ENCODE peak calls at places on chromosomes 6 and 20, in six cellular contexts. N is Peyer's patch, J is breast epithelium, O is heart left ventricle, S is IMR-90, V is HCT116. E is an unnamed sample. For H3K4me1, the result is how much of the 10 kb centered on the place peaks cover.

GRCh38 chr20:41734506-41734945 is 116.3 kb upstream of the CHD6 start:
- DNase-seq in S (peak), J (no peak), V (peak), N (peak), O (peak), E (no peak)

GRCh38 chr6:9101920-9102319 is 666.6 kb upstream of the SLC35B3 start:
- DNase-seq in J (no peak), S (no peak), N (no peak), O (no peak), V (no peak), E (no peak)

GRCh38 chr6:144297498-144298166 is 12.5 kb downstream of the UTRN start:
- DNase-seq in J (no peak), S (no peak), O (no peak), V (no peak), N (no peak), E (no peak)

GRCh38 chr20:8117636-8118413 is 14.2 kb upstream of the PLCB1 start:
- DNase-seq in V (no peak), N (no peak), S (no peak), O (no peak), J (no peak), E (no peak)

GRCh38 chr6:166955865-166956443 is 396 bp downstream of the RNASET2 start:
- DNase-seq in J (no peak), S (peak), O (no peak), V (no peak), N (no peak), E (no peak)

GRCh38 chr6:139550361-139550760 is 175.9 kb upstream of the CITED2 start:
- DNase-seq in V (no peak), O (no peak), N (no peak), S (no peak), J (no peak), E (no peak)

GRCh38 chr6:122683996-122684651 is 73.9 kb downstream of the PKIB start:
- DNase-seq in V (no peak), O (no peak), J (no peak), S (no peak), N (no peak), E (no peak)

GRCh38 chr6:43890197-43891062 is 120.4 kb downstream of the VEGFA start:
- DNase-seq in N (no peak), V (no peak), O (no peak), J (no peak), S (no peak), E (no peak)

GRCh38 chr6:142035890-142036289 is 96.8 kb upstream of the GJE1 start:
- DNase-seq in V (no peak), S (no peak), J (no peak), O (no peak), N (no peak), E (no peak)

GRCh38 chr6:156777866-156778614 is 862 bp downstream of the ARID1B start:
- DNase-seq in O (peak), N (peak), S (peak), J (peak), V (no peak), E (peak)

GRCh38 chr6:156778615-156779205 is 1.5 kb downstream of the ARID1B start:
- DNase-seq in V (no peak), N (peak), J (peak), O (peak), S (no peak), E (peak)

GRCh38 chr6:156776470-156776840 is 723 bp upstream of the ARID1B start:
- DNase-seq in J (no peak), O (no peak), S (peak), N (no peak), V (no peak), E (no peak)

GRCh38 chr6:156776841-156777576 is at the start of gene ARID1B:
- DNase-seq in O (peak), N (peak), J (peak), V (no peak), S (peak), E (peak)

DNA sequence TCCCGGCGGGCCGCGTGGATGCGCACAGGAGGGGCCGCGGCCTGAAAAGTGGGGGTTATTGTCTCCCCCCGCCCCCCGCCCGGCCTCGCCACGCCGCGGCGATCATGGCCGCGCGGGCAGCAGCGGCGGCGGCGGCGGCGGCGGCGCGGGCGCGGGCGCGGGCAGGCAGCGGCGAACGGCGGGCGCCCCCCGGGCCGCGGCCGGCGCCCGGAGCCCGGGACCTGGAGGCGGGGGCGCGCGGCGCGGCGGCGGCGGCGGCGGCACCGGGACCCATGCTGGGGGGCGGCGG is 343 bp downstream of the ARID1B start:
- DNase-seq in V (no peak), N (no peak), J (no peak), S (no peak), O (no peak), E (no peak)
- H3K4me1 ChIP-seq in V (under half), N (under half), J (under half), S (under half), O (under half), E (under half)

GRCh38 chr6:26197736-26198625 is 110.8 kb downstream of the HFE start:
- DNase-seq in J (no peak), O (peak), S (peak), V (peak), N (peak), E (no peak)
- TF ChIP-seq POLR2A in J (no peak), O (no peak), S (peak), V (peak), N (peak), E (no peak)

GRCh38 chr6:152573762-152574161 is 63.4 kb downstream of the SYNE1 start:
- DNase-seq in V (no peak), J (no peak), O (no peak), N (no peak), S (peak), E (no peak)

GRCh38 chr6:152575186-152575585 is 62.0 kb downstream of the SYNE1 start:
- DNase-seq in V (no peak), O (no peak), J (no peak), S (no peak), N (no peak), E (no peak)

GRCh38 chr6:152575621-152576150 is 61.5 kb downstream of the SYNE1 start:
- DNase-seq in J (no peak), S (peak), O (no peak), V (no peak), N (no peak), E (no peak)

GRCh38 chr6:152572395-152573061 is 64.6 kb downstream of the SYNE1 start:
- DNase-seq in V (no peak), N (no peak), S (peak), J (no peak), O (no peak), E (no peak)

GRCh38 chr6:152576525-152576924 is 60.6 kb downstream of the SYNE1 start:
- DNase-seq in J (no peak), N (no peak), S (no peak), O (no peak), V (no peak), E (no peak)
- H3K4me1 ChIP-seq in J (under half), N (under half), S (under half), O (under half), V (under half), E (under half)

DNA sequence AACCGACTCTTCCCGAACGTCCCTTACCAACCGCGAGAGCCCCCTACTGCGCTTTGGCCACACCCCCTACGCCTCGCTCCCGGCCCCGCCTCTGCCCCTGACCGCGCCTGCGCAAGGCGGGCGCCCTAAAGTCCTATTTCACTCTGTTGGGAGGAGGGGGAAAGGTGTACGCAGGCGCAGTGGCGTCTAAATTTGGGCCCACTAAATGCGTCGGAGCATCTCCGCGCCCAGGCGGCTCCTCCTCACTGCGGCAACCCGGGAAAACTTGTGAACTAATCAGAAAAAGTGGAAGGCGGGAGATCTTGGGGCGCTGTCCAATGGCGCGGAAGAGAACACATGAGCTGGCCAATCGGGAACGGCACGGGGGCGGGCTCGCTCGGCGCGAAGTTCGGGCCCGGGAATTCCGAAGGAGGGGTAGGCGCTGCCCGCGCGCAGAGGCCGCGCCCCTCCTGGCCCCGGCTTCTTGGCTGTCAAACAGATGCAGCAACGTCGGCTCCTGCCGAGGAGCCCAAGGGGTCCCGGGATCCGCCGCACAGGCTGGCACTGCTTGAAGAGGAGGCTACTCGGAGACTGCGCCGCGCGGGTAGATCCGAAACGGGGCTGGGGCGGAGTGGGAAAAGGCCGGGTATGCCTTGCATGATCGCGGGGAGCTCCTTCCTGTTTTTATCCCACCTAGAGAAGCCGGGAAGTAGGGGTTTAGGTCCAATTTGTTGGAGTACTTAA is at the start of gene TCF19:
- DNase-seq in N (peak), O (peak), J (peak), S (peak), V (peak), E (peak)
- TF ChIP-seq POLR2A in N (no peak), O (no peak), J (peak), S (no peak), V (no peak), E (no peak)

GRCh38 chr6:31729515-31729978 is 448 bp upstream of the DDAH2 start:
- DNase-seq in V (peak), S (peak), N (peak), O (peak), J (peak), E (peak)
- H3K4me1 ChIP-seq in V (under half), S (under half), N (half or more), O (half or more), J (under half), E (under half)

DNA sequence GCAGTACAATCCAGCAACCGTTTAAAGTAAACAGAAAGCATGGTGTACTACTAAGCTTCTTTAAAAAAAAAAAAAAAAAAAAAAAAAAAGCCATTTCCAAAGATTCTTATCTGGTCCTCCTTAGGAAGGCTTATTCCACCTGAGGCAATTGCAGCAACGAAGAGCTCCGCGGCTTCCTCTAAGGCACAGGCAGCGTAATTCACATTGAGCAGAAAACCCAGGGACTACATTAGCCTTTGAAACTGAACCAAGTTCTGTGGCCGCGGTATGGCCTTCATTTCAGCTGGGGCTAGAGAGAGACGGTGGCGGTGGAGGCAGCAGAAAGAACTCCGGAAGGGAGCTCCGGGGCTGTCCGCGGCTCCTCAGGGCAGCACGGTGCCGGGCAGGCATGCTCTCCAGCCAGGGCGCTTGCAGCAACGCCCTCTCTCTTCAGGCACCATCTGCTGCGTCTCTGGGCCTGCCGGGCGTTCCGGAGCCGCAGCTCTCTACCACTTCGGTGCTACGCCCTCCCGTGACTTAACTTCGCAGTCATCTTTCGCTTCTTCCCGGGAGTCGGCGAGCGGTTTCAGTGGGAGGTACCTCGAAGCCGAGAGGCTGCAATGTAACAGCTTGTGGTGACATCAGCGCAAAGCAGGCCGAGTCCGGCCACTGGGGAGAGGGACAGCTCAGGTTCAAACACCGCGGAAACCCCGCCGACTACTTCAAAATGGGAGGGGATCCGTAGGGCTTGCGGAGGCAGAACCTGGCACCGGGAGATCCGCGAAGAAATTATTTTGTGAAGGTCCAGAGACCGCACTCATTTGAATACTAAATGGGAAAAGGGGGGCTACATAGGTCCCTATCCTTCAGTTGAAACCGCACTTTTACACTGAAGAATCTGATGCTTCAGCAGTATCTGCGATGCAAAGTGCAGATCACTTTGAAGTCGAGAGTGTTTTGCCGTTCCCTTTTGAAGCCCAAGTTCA is 100.0 kb downstream of the DST start:
- DNase-seq in N (peak), S (peak), V (peak), O (peak), J (peak), E (peak)
- TF ChIP-seq POLR2A in N (peak), S (peak), V (peak), O (no peak), J (peak), E (peak)

GRCh38 chr20:20364016-20364746 is 3.7 kb upstream of the INSM1 start:
- DNase-seq in V (no peak), N (no peak), O (no peak), J (no peak), S (no peak), E (no peak)
- H3K4me1 ChIP-seq in V (under half), N (under half), O (under half), J (under half), S (under half), E (under half)

DNA sequence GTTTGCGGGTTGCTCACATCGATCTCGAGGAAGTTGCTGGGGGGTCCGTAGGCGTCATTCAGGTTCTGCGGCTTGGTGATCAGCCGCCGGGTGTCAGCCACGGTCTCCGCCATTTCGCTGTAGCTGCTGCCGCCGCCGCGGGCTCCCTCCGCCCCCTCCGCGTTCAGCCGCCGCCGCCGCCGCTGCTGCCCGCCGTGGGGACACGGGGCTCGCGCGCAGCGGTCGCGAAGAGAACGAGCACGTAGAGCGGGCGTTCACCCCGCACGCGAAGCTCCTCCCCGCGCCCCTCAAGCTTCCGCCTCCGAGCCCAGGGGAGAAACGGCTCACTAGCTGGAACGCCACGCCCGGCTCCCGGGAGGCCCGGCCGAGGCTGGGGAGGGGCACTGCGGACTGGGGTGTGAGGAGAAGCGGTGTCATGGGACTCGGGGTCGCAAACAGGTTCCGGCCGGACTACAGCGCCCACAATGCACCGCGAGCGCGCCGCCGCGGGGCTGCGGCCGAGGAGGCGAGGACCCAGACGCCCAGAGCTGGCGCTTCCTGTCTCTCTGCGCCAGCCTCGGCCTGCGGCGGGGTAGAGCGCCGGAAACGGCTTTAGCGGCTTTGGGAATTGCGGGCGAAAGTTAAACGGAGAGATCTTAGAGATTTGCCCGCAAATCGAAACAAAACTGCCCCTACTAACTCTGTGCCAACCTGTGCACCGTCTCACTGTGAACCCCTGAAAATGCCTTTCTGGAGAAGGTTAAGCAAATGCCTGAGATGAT is at the start of gene SNX3:
- DNase-seq in V (peak), S (peak), N (peak), O (peak), J (peak), E (peak)
- TF ChIP-seq POLR2A in V (peak), S (peak), N (peak), O (no peak), J (peak), E (peak)

E was measured in right lobe of liver.